ENCODE peak calls at places on chromosomes 13 and 19, in eight cellular contexts. One of them, this sample, is unnamed. For H3K4me1 and H3K27me3, the result is how much of the 10 kb centered on the place peaks cover.

GRCh38 chr13:80721689-80722088 is 380.8 kb upstream of the SPRY2 start:
- DNase-seq in heart left ventricle: no peak
- DNase-seq in CD4-positive, CD25-positive, alpha-beta regulatory T cell: no peak
- DNase-seq in cardiac muscle cell: no peak
- DNase-seq in thoracic aorta: no peak
- DNase-seq in adrenal gland: no peak
- DNase-seq in CD4-positive, alpha-beta memory T cell: no peak
- DNase-seq in uterus: no peak
- DNase-seq in this sample: no peak

GRCh38 chr19:46254776-46255175 is 25.2 kb downstream of the IGFL1 start:
- DNase-seq in heart left ventricle: no peak
- DNase-seq in CD4-positive, CD25-positive, alpha-beta regulatory T cell: no peak
- DNase-seq in cardiac muscle cell: no peak
- DNase-seq in thoracic aorta: no peak
- DNase-seq in adrenal gland: no peak
- DNase-seq in CD4-positive, alpha-beta memory T cell: no peak
- DNase-seq in uterus: no peak
- DNase-seq in this sample: no peak

GRCh38 chr19:55460670-55461258 is 678 bp downstream of the ISOC2 start:
- DNase-seq in heart left ventricle: peak
- DNase-seq in CD4-positive, CD25-positive, alpha-beta regulatory T cell: peak
- DNase-seq in cardiac muscle cell: peak
- DNase-seq in thoracic aorta: peak
- DNase-seq in adrenal gland: peak
- DNase-seq in CD4-positive, alpha-beta memory T cell: no peak
- DNase-seq in uterus: peak
- DNase-seq in this sample: no peak

GRCh38 chr13:23969672-23970071 is 72.4 kb upstream of the C1QTNF9B start:
- DNase-seq in heart left ventricle: no peak
- DNase-seq in CD4-positive, CD25-positive, alpha-beta regulatory T cell: no peak
- DNase-seq in cardiac muscle cell: peak
- DNase-seq in thoracic aorta: no peak
- DNase-seq in adrenal gland: no peak
- DNase-seq in CD4-positive, alpha-beta memory T cell: no peak
- DNase-seq in uterus: no peak
- DNase-seq in this sample: no peak

GRCh38 chr19:11130824-11131455 is 24.6 kb downstream of the SPC24 start:
- DNase-seq in heart left ventricle: peak
- DNase-seq in CD4-positive, CD25-positive, alpha-beta regulatory T cell: peak
- DNase-seq in cardiac muscle cell: peak
- DNase-seq in thoracic aorta: peak
- DNase-seq in adrenal gland: peak
- DNase-seq in CD4-positive, alpha-beta memory T cell: peak
- DNase-seq in uterus: peak
- DNase-seq in this sample: peak

GRCh38 chr13:104140557-104140956 is 1074.3 kb upstream of the SLC10A2 start:
- DNase-seq in heart left ventricle: no peak
- DNase-seq in CD4-positive, CD25-positive, alpha-beta regulatory T cell: no peak
- DNase-seq in cardiac muscle cell: peak
- DNase-seq in thoracic aorta: no peak
- DNase-seq in adrenal gland: no peak
- DNase-seq in CD4-positive, alpha-beta memory T cell: no peak
- DNase-seq in uterus: no peak
- DNase-seq in this sample: no peak

GRCh38 chr13:33261426-33262068 is 24.0 kb downstream of the STARD13 start:
- DNase-seq in heart left ventricle: no peak
- DNase-seq in CD4-positive, CD25-positive, alpha-beta regulatory T cell: no peak
- DNase-seq in cardiac muscle cell: no peak
- DNase-seq in thoracic aorta: no peak
- DNase-seq in adrenal gland: no peak
- DNase-seq in CD4-positive, alpha-beta memory T cell: no peak
- DNase-seq in uterus: peak
- DNase-seq in this sample: no peak

GRCh38 chr13:111216166-111216960 is 101.3 kb downstream of the ARHGEF7 start:
- DNase-seq in heart left ventricle: no peak
- DNase-seq in CD4-positive, CD25-positive, alpha-beta regulatory T cell: peak
- DNase-seq in cardiac muscle cell: peak
- DNase-seq in thoracic aorta: no peak
- DNase-seq in adrenal gland: no peak
- DNase-seq in CD4-positive, alpha-beta memory T cell: peak
- DNase-seq in uterus: no peak
- DNase-seq in this sample: peak

DNA sequence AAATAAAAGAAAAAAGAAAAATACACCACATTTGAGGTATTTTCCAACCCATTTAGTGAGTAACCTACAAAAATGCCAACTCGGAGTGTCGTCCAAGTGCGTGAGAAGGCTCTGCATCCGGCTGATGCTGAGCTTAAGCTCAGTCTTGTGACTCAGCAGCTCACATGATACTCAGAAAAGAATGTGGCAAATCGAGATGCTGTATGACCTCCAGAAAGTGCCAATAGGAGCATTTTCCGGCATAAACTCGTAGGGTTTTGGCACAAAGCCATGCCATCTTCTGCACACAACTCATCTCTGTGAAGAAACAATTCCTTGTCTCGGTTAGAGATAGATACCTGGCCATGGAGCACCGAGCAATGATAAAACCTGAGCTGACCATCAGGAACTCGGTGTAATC is 58.5 kb downstream of the TRPM4 start:
- DNase-seq in heart left ventricle: no peak
- DNase-seq in CD4-positive, CD25-positive, alpha-beta regulatory T cell: no peak
- DNase-seq in cardiac muscle cell: no peak
- DNase-seq in thoracic aorta: no peak
- DNase-seq in adrenal gland: no peak
- DNase-seq in CD4-positive, alpha-beta memory T cell: no peak
- DNase-seq in uterus: no peak
- DNase-seq in this sample: no peak
- H3K4me1 ChIP-seq in heart left ventricle: under half
- H3K4me1 ChIP-seq in CD4-positive, CD25-positive, alpha-beta regulatory T cell: under half
- H3K4me1 ChIP-seq in cardiac muscle cell: under half
- H3K4me1 ChIP-seq in thoracic aorta: under half
- H3K4me1 ChIP-seq in adrenal gland: under half
- H3K4me1 ChIP-seq in CD4-positive, alpha-beta memory T cell: under half
- H3K4me1 ChIP-seq in uterus: under half
- H3K4me1 ChIP-seq in this sample: under half

GRCh38 chr13:30923423-30923822 is 9.0 kb upstream of the TEX26 start:
- DNase-seq in heart left ventricle: no peak
- DNase-seq in CD4-positive, CD25-positive, alpha-beta regulatory T cell: no peak
- DNase-seq in cardiac muscle cell: no peak
- DNase-seq in thoracic aorta: no peak
- DNase-seq in adrenal gland: no peak
- DNase-seq in CD4-positive, alpha-beta memory T cell: no peak
- DNase-seq in uterus: no peak
- DNase-seq in this sample: no peak

GRCh38 chr13:30926781-30927180 is 5.7 kb upstream of the TEX26 start:
- DNase-seq in heart left ventricle: no peak
- DNase-seq in CD4-positive, CD25-positive, alpha-beta regulatory T cell: no peak
- DNase-seq in cardiac muscle cell: no peak
- DNase-seq in thoracic aorta: no peak
- DNase-seq in adrenal gland: no peak
- DNase-seq in CD4-positive, alpha-beta memory T cell: no peak
- DNase-seq in uterus: no peak
- DNase-seq in this sample: no peak

GRCh38 chr13:30924726-30925125 is 7.7 kb upstream of the TEX26 start:
- DNase-seq in heart left ventricle: no peak
- DNase-seq in CD4-positive, CD25-positive, alpha-beta regulatory T cell: no peak
- DNase-seq in cardiac muscle cell: no peak
- DNase-seq in thoracic aorta: no peak
- DNase-seq in adrenal gland: no peak
- DNase-seq in CD4-positive, alpha-beta memory T cell: no peak
- DNase-seq in uterus: no peak
- DNase-seq in this sample: no peak

GRCh38 chr13:30924321-30924720 is 8.1 kb upstream of the TEX26 start:
- DNase-seq in heart left ventricle: no peak
- DNase-seq in CD4-positive, CD25-positive, alpha-beta regulatory T cell: no peak
- DNase-seq in cardiac muscle cell: no peak
- DNase-seq in thoracic aorta: no peak
- DNase-seq in adrenal gland: no peak
- DNase-seq in CD4-positive, alpha-beta memory T cell: no peak
- DNase-seq in uterus: no peak
- DNase-seq in this sample: no peak

DNA sequence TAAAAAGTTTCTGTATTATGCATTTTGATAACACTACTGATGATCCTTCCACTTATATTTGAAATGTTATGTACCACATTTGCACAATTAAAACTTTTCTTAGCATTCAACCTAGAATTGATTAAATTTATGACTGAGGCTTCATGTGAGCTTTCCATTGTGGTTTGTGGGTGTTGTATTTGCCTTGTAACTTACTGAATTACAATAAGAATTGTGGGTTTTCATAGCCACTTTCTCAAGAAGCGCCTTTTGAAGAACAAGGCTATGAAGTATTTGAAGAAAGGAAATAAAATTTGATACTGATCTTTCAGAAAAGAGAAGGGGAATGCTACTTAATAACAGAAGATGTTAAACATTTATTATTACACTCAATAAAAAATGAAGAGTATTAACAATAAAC is 7.0 kb upstream of the TEX26 start:
- DNase-seq in heart left ventricle: no peak
- DNase-seq in CD4-positive, CD25-positive, alpha-beta regulatory T cell: no peak
- DNase-seq in cardiac muscle cell: no peak
- DNase-seq in thoracic aorta: no peak
- DNase-seq in adrenal gland: no peak
- DNase-seq in CD4-positive, alpha-beta memory T cell: no peak
- DNase-seq in uterus: no peak
- DNase-seq in this sample: no peak
- H3K4me3 ChIP-seq in heart left ventricle: no peak
- H3K4me3 ChIP-seq in CD4-positive, CD25-positive, alpha-beta regulatory T cell: no peak
- H3K4me3 ChIP-seq in cardiac muscle cell: no peak
- H3K4me3 ChIP-seq in thoracic aorta: no peak
- H3K4me3 ChIP-seq in adrenal gland: no peak
- H3K4me3 ChIP-seq in CD4-positive, alpha-beta memory T cell: no peak
- H3K4me3 ChIP-seq in uterus: no peak
- H3K4me3 ChIP-seq in this sample: no peak

GRCh38 chr19:51550848-51551672 is 19.6 kb upstream of the SIGLEC6 start:
- DNase-seq in heart left ventricle: no peak
- DNase-seq in CD4-positive, CD25-positive, alpha-beta regulatory T cell: no peak
- DNase-seq in cardiac muscle cell: no peak
- DNase-seq in thoracic aorta: no peak
- DNase-seq in adrenal gland: no peak
- DNase-seq in CD4-positive, alpha-beta memory T cell: no peak
- DNase-seq in uterus: no peak
- DNase-seq in this sample: no peak

GRCh38 chr19:51549533-51550324 is 18.3 kb upstream of the SIGLEC6 start:
- DNase-seq in heart left ventricle: no peak
- DNase-seq in CD4-positive, CD25-positive, alpha-beta regulatory T cell: no peak
- DNase-seq in cardiac muscle cell: no peak
- DNase-seq in thoracic aorta: no peak
- DNase-seq in adrenal gland: no peak
- DNase-seq in CD4-positive, alpha-beta memory T cell: no peak
- DNase-seq in uterus: no peak
- DNase-seq in this sample: no peak

GRCh38 chr19:51552996-51553725 is 17.9 kb upstream of the ZNF175 start:
- DNase-seq in heart left ventricle: peak
- DNase-seq in CD4-positive, CD25-positive, alpha-beta regulatory T cell: no peak
- DNase-seq in cardiac muscle cell: peak
- DNase-seq in thoracic aorta: no peak
- DNase-seq in adrenal gland: peak
- DNase-seq in CD4-positive, alpha-beta memory T cell: no peak
- DNase-seq in uterus: peak
- DNase-seq in this sample: no peak

GRCh38 chr19:51552608-51552995 is 18.5 kb upstream of the ZNF175 start:
- DNase-seq in heart left ventricle: no peak
- DNase-seq in CD4-positive, CD25-positive, alpha-beta regulatory T cell: no peak
- DNase-seq in cardiac muscle cell: no peak
- DNase-seq in thoracic aorta: no peak
- DNase-seq in adrenal gland: no peak
- DNase-seq in CD4-positive, alpha-beta memory T cell: no peak
- DNase-seq in uterus: no peak
- DNase-seq in this sample: no peak

DNA sequence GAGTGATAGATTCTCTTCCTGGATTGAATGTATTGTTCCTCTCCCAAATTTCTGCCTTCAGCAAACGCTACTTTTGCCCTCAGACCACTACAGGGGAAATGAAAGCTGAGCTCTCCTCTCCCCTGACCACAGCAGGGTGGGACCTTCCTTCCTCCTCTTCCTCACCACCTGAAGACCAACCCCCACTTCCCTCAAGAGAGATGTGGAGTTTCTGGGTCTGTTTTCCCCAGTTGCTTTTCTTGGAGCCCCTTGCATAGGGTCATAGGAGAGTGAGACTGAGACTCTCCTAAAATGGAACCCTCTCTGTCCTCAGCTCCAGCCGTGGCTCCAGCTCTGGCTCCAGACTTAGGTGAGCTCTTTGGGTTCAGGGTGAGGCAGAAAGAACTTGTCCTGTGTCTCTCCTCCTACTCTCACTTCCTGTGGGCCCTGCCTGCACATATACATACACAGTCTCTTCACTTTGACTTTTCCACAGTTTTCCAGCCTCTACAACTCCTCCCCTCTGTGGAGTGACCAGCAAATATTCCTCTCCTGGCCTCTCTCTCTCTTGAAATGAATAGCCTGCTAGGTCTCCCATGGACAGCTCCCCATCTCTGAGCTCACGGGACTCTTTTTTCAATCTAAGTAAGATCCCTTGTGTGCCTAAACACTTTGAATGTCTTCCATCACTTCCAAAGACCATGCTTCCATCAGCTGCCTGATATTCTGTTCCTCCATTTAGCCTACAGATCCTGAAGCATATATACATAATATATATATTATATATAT is 19.2 kb upstream of the ZNF175 start:
- DNase-seq in heart left ventricle: no peak
- DNase-seq in CD4-positive, CD25-positive, alpha-beta regulatory T cell: no peak
- DNase-seq in cardiac muscle cell: no peak
- DNase-seq in thoracic aorta: no peak
- DNase-seq in adrenal gland: no peak
- DNase-seq in CD4-positive, alpha-beta memory T cell: no peak
- DNase-seq in uterus: no peak
- DNase-seq in this sample: no peak
- H3K27me3 ChIP-seq in heart left ventricle: under half
- H3K27me3 ChIP-seq in CD4-positive, CD25-positive, alpha-beta regulatory T cell: under half
- H3K27me3 ChIP-seq in cardiac muscle cell: under half
- H3K27me3 ChIP-seq in thoracic aorta: under half
- H3K27me3 ChIP-seq in adrenal gland: under half
- H3K27me3 ChIP-seq in CD4-positive, alpha-beta memory T cell: under half
- H3K27me3 ChIP-seq in uterus: under half
- H3K27me3 ChIP-seq in this sample: under half

GRCh38 chr19:1239420-1239795 is 1.6 kb upstream of the CBARP start:
- DNase-seq in heart left ventricle: no peak
- DNase-seq in CD4-positive, CD25-positive, alpha-beta regulatory T cell: no peak
- DNase-seq in cardiac muscle cell: no peak
- DNase-seq in thoracic aorta: no peak
- DNase-seq in adrenal gland: no peak
- DNase-seq in CD4-positive, alpha-beta memory T cell: no peak
- DNase-seq in uterus: no peak
- DNase-seq in this sample: no peak

GRCh38 chr19:1239796-1240737 is 1.5 kb upstream of the ATP5F1D start:
- DNase-seq in heart left ventricle: peak
- DNase-seq in CD4-positive, CD25-positive, alpha-beta regulatory T cell: peak
- DNase-seq in cardiac muscle cell: peak
- DNase-seq in thoracic aorta: no peak
- DNase-seq in adrenal gland: peak
- DNase-seq in CD4-positive, alpha-beta memory T cell: peak
- DNase-seq in uterus: peak
- DNase-seq in this sample: peak

GRCh38 chr19:1243768-1244692 is 2.5 kb downstream of the ATP5F1D start:
- DNase-seq in heart left ventricle: peak
- DNase-seq in CD4-positive, CD25-positive, alpha-beta regulatory T cell: peak
- DNase-seq in cardiac muscle cell: peak
- DNase-seq in thoracic aorta: no peak
- DNase-seq in adrenal gland: peak
- DNase-seq in CD4-positive, alpha-beta memory T cell: peak
- DNase-seq in uterus: peak
- DNase-seq in this sample: peak

GRCh38 chr19:1240925-1241324 is 626 bp upstream of the ATP5F1D start:
- DNase-seq in heart left ventricle: no peak
- DNase-seq in CD4-positive, CD25-positive, alpha-beta regulatory T cell: no peak
- DNase-seq in cardiac muscle cell: no peak
- DNase-seq in thoracic aorta: no peak
- DNase-seq in adrenal gland: no peak
- DNase-seq in CD4-positive, alpha-beta memory T cell: no peak
- DNase-seq in uterus: no peak
- DNase-seq in this sample: no peak

DNA sequence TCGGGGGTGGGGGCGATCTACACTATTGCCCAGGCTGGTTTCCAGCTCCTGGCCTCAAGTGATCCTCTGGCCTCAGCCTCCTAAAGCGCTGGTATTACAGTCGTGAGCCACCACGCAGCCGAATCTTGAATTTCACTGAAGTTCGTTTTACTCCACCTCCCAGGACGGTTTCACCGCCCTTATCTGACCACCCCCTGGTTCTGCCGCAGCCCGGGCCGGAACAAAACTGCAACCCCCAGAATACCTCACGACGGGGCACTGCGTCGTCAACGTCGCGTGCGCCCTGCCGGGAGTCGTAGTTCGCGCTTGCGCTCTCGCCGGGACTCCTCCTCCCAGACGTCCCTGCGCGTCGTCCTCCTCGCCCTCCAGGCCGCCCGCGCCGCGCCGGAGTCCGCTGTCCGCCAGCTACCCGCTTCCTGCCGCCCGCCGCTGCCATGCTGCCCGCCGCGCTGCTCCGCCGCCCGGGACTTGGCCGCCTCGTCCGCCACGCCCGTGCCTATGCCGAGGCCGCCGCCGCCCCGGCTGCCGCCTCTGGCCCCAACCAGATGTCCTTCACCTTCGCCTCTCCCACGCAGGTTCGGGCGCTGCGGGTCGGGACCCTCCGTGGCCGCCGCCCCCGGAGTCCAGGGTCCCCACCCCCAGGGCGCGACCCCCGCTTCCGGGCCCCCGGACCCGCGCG is at the start of gene ATP5F1D:
- DNase-seq in heart left ventricle: peak
- DNase-seq in CD4-positive, CD25-positive, alpha-beta regulatory T cell: peak
- DNase-seq in cardiac muscle cell: peak
- DNase-seq in thoracic aorta: no peak
- DNase-seq in adrenal gland: peak
- DNase-seq in CD4-positive, alpha-beta memory T cell: peak
- DNase-seq in uterus: peak
- DNase-seq in this sample: peak
- H3K4me1 ChIP-seq in heart left ventricle: half or more
- H3K4me1 ChIP-seq in CD4-positive, CD25-positive, alpha-beta regulatory T cell: half or more
- H3K4me1 ChIP-seq in cardiac muscle cell: under half
- H3K4me1 ChIP-seq in thoracic aorta: half or more
- H3K4me1 ChIP-seq in adrenal gland: half or more
- H3K4me1 ChIP-seq in CD4-positive, alpha-beta memory T cell: half or more
- H3K4me1 ChIP-seq in uterus: under half
- H3K4me1 ChIP-seq in this sample: under half